ENCODE peak calls at places on chromosomes 13 and 19, in five cellular contexts. H is IMR-90, Z is mesenchymal stem cell, J is trophoblast cell, T is H1. X is an unnamed sample.

GRCh38 chr13:36801035-36801434 is 18.0 kb upstream of the RFXAP start:
- DNase-seq in T (no peak), H (no peak), Z (no peak), J (no peak), X (no peak)

GRCh38 chr13:104015646-104016396 is 949.6 kb upstream of the SLC10A2 start:
- DNase-seq in H (peak), J (no peak), Z (peak), T (no peak), X (no peak)

GRCh38 chr19:447816-448546 is 12.9 kb downstream of the SHC2 start:
- DNase-seq in Z (peak), J (no peak), H (no peak), T (no peak), X (no peak)

GRCh38 chr13:97892717-97893116 is 60.8 kb upstream of the IPO5 start:
- DNase-seq in Z (peak), T (no peak), J (peak), H (peak), X (no peak)

GRCh38 chr19:55075366-55075998 is at the start of gene EPS8L1:
- DNase-seq in J (peak), Z (no peak), H (no peak), T (no peak), X (no peak)

GRCh38 chr19:28960986-28961705 is 251.8 kb downstream of the UQCRFS1 start:
- DNase-seq in Z (no peak), H (peak), J (peak), T (no peak), X (no peak)

GRCh38 chr13:46489586-46490023 is 63.4 kb upstream of the LRCH1 start:
- DNase-seq in T (no peak), H (peak), Z (no peak), J (no peak), X (no peak)

GRCh38 chr13:113669871-113670341 is 2.9 kb downstream of the GRK1 start:
- DNase-seq in H (no peak), J (no peak), T (no peak), Z (no peak), X (no peak)

GRCh38 chr13:66402071-66402470 is 828.1 kb downstream of the PCDH9 start:
- DNase-seq in Z (no peak), J (no peak), H (no peak), T (no peak), X (no peak)

GRCh38 chr19:19630062-19630414 is 2.0 kb upstream of the LPAR2 start:
- DNase-seq in J (no peak), T (no peak), Z (no peak), H (no peak), X (no peak)

GRCh38 chr13:110493161-110493593 is 68.3 kb downstream of the RAB20 start:
- DNase-seq in Z (no peak), J (no peak), T (no peak), H (no peak), X (no peak)

GRCh38 chr19:30512748-30513389 is 140.7 kb downstream of the ZNF536 start:
- DNase-seq in T (no peak), J (no peak), H (no peak), Z (no peak), X (no peak)

GRCh38 chr13:112074139-112074710 is 7.3 kb downstream of the SOX1 start:
- DNase-seq in Z (no peak), H (no peak), T (no peak), J (no peak), X (no peak)

GRCh38 chr13:38264363-38265134 is 85.1 kb upstream of the UFM1 start:
- DNase-seq in T (no peak), Z (no peak), J (no peak), H (no peak), X (no peak)

GRCh38 chr13:80276371-80277289 is 64.3 kb downstream of the SPRY2 start:
- DNase-seq in J (peak), Z (no peak), T (peak), H (peak), X (peak)

GRCh38 chr13:44040754-44041100 is 161.0 kb downstream of the LACC1 start:
- DNase-seq in Z (peak), T (no peak), H (peak), J (no peak), X (no peak)

GRCh38 chr19:35120898-35121297 is 5.3 kb downstream of the FXYD3 start:
- DNase-seq in J (no peak), T (no peak), Z (no peak), H (no peak), X (no peak)

GRCh38 chr13:34719060-34719875 is 222.8 kb upstream of the NBEA start:
- DNase-seq in T (no peak), J (no peak), H (no peak), Z (no peak), X (peak)

GRCh38 chr19:15287496-15287895 is 44.8 kb downstream of the BRD4 start:
- DNase-seq in J (no peak), T (no peak), Z (no peak), H (no peak), X (no peak)

GRCh38 chr19:17751103-17751911 is at the start of gene FCHO1:
- DNase-seq in J (no peak), T (no peak), Z (no peak), H (no peak), X (no peak)

GRCh38 chr19:34468400-34468799 is 13.2 kb upstream of the WTIP start:
- DNase-seq in T (no peak), H (no peak), Z (no peak), J (no peak), X (no peak)

GRCh38 chr13:41054212-41054877 is 7.0 kb upstream of the WBP4 start:
- DNase-seq in H (peak), T (no peak), Z (peak), J (peak), X (no peak)

GRCh38 chr13:52933547-52934167 is 85.2 kb upstream of the PCDH8 start:
- DNase-seq in J (no peak), Z (no peak), H (no peak), T (no peak), X (no peak)

GRCh38 chr13:42997381-42997780 is 5.3 kb upstream of the EPSTI1 start:
- DNase-seq in Z (peak), T (no peak), J (no peak), H (peak), X (no peak)

GRCh38 chr19:34838248-34838647 is 65.2 kb upstream of the ZNF599 start:
- DNase-seq in T (no peak), H (no peak), J (no peak), Z (no peak), X (no peak)

GRCh38 chr19:54178581-54179261 is 5.8 kb upstream of the TMC4 start:
- DNase-seq in Z (no peak), J (peak), T (no peak), H (no peak), X (no peak)

GRCh38 chr19:35518313-35518712 is 4.9 kb upstream of the DMKN start:
- DNase-seq in H (peak), J (peak), Z (peak), T (no peak), X (no peak)

GRCh38 chr13:42054798-42055499 is 6.5 kb downstream of the DGKH start:
- DNase-seq in H (no peak), T (no peak), Z (no peak), J (no peak), X (no peak)

GRCh38 chr19:13016245-13016627 is 21.0 kb downstream of the NFIX start:
- DNase-seq in Z (no peak), T (no peak), J (no peak), H (no peak), X (no peak)

GRCh38 chr13:26929971-26930730 is 169.6 kb upstream of the GPR12 start:
- DNase-seq in Z (peak), T (peak), H (peak), J (peak), X (peak)

GRCh38 chr13:63909726-63910125 is 2494.1 kb upstream of the PCDH20 start:
- DNase-seq in T (no peak), J (no peak), Z (no peak), H (no peak), X (no peak)

GRCh38 chr13:113405481-113406300 is 41.8 kb upstream of the GRTP1 start:
- DNase-seq in Z (no peak), J (no peak), T (no peak), H (no peak), X (no peak)

GRCh38 chr19:7762719-7763293 is at the start of gene CLEC4M:
- DNase-seq in T (no peak), H (no peak), J (no peak), Z (no peak), X (no peak)

GRCh38 chr19:56167064-56167578 is 8.7 kb upstream of the GALP start:
- DNase-seq in J (peak), T (no peak), H (no peak), Z (peak), X (peak)

GRCh38 chr13:23289917-23290357 is 109.2 kb downstream of the SGCG start:
- DNase-seq in T (no peak), J (no peak), Z (no peak), H (peak), X (no peak)

GRCh38 chr13:52454459-52454824 is 836 bp upstream of the CKAP2 start:
- DNase-seq in T (no peak), J (peak), H (peak), Z (peak), X (no peak)

GRCh38 chr13:21117104-21117809 is 55.9 kb upstream of the LATS2 start:
- DNase-seq in J (no peak), Z (no peak), T (no peak), H (no peak), X (no peak)

GRCh38 chr19:50459067-50459456 is 17.2 kb upstream of the EMC10 start:
- DNase-seq in J (no peak), H (no peak), Z (no peak), T (no peak), X (no peak)

GRCh38 chr19:1882786-1883692 is 2.3 kb downstream of the ABHD17A start:
- DNase-seq in Z (no peak), H (no peak), J (no peak), T (no peak), X (no peak)

GRCh38 chr19:1884291-1884718 is 991 bp downstream of the ABHD17A start:
- DNase-seq in J (no peak), T (no peak), Z (no peak), H (no peak), X (no peak)

GRCh38 chr19:1884719-1885334 is 469 bp downstream of the ABHD17A start:
- DNase-seq in J (no peak), T (no peak), Z (peak), H (no peak), X (no peak)

GRCh38 chr19:1882089-1882785 is 3.1 kb downstream of the ABHD17A start:
- DNase-seq in Z (no peak), J (no peak), H (no peak), T (no peak), X (no peak)

DNA sequence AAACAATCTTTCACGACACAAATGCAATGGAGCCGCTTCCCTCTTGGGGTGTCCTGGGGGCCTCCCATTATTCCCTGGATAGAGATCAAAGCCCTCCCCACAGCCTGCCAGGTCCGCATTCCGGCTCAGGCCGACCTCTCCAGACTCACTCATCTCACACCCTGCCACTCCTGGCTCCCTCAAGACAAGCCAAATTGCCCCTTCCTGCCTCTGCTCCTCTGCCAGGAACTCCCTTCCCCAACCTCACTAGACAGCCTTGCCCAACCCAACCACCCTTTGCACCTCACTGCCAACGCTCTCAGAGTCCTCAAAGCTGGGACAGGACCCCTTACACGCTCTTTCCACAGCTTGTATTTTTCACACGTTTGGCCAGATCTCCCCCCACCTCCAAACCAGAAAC is 1.5 kb downstream of the ABHD17A start:
- DNase-seq in J (no peak), T (no peak), H (no peak), Z (no peak), X (no peak)
- H4K91ac ChIP-seq in J (no peak), T (no peak), H (no peak), Z (no peak), X (no peak)

GRCh38 chr19:39825531-39826076 is 8.4 kb downstream of the DYRK1B start:
- DNase-seq in T (no peak), H (no peak), Z (no peak), J (no peak), X (no peak)

GRCh38 chr19:39825093-39825463 is 8.9 kb downstream of the DYRK1B start:
- DNase-seq in Z (no peak), H (no peak), J (no peak), T (no peak), X (no peak)

GRCh38 chr19:39824143-39825092 is 9.5 kb downstream of the DYRK1B start:
- DNase-seq in H (peak), Z (peak), J (peak), T (peak), X (peak)

GRCh38 chr19:39826311-39826945 is 7.5 kb downstream of the DYRK1B start:
- DNase-seq in J (no peak), Z (no peak), H (no peak), T (no peak), X (no peak)

GRCh38 chr19:39823693-39824092 is 10.3 kb downstream of the DYRK1B start:
- DNase-seq in Z (no peak), T (no peak), H (no peak), J (no peak), X (no peak)
- H3K27ac ChIP-seq in Z (no peak), T (no peak), H (no peak), J (no peak), X (no peak)

GRCh38 chr13:100399455-100399854 is 189.1 kb downstream of the GGACT start:
- DNase-seq in J (no peak), H (no peak), Z (no peak), T (no peak), X (no peak)

GRCh38 chr13:100396771-100397170 is 191.8 kb downstream of the GGACT start:
- DNase-seq in T (no peak), H (no peak), J (no peak), Z (no peak), X (no peak)

GRCh38 chr13:100398360-100398759 is 190.2 kb downstream of the GGACT start:
- DNase-seq in H (no peak), J (no peak), T (no peak), Z (no peak), X (no peak)

GRCh38 chr13:100395698-100396373 is 192.8 kb downstream of the GGACT start:
- DNase-seq in H (no peak), T (no peak), J (no peak), Z (no peak), X (no peak)

DNA sequence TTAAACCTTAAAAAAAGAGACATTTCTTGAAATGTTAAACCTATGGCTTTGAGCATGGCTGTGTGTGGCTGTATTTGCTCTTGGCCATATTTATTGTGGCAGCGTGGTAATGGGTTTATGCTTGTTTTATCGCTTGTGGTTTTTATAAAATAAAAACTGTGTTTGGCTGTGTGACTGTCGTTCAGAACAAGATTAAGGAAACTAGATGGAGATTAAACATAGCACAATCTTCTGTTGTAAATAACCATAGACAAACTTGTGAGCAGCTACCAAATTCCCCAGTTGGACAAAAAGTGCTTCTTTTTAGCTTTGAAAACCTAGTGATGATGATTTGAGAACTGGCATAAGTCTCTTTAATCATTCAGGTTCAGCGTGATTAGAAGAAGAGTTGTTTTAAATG is 191.0 kb downstream of the GGACT start:
- DNase-seq in Z (no peak), T (no peak), H (no peak), J (no peak), X (no peak)
- H3K4me3 ChIP-seq in Z (no peak), T (no peak), H (no peak), J (no peak), X (no peak)

DNA sequence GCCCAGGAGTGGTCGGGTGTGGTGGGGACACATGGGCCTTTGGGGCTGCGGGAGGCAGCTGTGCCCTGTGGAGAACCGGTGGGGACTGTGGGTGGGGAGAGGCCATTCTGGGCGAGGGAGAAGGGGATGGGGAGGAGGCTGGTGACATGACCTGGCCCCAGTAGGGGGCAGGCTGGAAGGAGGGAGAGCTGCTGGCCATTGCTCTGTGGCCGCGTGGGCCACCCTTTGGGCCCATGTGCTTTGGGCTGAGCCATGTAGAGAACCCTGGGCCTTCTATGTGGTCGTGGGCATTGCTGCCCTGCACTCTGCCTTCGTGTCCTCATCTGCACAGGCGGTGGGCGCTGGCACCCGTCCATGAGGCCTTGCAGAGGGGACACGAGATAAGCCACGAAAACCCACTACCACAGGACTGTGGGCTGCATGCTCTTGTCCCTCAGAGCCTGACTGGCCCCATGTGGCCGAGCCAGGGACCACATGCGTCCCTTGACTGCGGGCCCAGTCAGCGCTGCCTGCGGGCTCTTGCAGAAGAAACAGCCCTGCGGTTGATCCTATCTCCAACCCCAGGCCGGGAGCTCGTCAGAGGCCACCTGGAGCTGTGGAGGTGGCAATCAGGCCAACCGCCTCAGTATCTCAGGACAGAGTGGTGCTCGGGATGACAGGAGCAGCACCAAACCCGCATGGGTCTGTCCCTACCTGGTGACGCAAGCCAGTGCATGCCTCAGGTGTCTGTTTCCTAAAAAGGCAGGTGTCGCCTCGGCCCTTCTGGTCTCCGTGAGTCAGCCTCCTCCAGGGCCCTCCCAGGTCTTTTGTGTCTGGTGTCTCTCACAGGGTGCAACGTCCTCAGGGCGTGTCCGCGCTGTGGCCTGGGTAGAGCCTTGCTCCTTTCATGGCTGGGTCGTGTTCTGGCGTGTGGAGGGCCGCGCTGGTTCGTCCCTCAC is 14.3 kb downstream of the FZR1 start:
- DNase-seq in H (no peak), J (peak), Z (no peak), T (no peak), X (no peak)
- H4K91ac ChIP-seq in H (no peak), J (peak), Z (no peak), T (peak), X (no peak)

GRCh38 chr13:76707360-76707759 is 178.8 kb downstream of the KCTD12 start:
- DNase-seq in H (peak), Z (peak), J (no peak), T (no peak), X (no peak)

GRCh38 chr13:76708138-76708537 is 178.1 kb downstream of the KCTD12 start:
- DNase-seq in H (no peak), T (no peak), J (no peak), Z (no peak), X (no peak)

DNA sequence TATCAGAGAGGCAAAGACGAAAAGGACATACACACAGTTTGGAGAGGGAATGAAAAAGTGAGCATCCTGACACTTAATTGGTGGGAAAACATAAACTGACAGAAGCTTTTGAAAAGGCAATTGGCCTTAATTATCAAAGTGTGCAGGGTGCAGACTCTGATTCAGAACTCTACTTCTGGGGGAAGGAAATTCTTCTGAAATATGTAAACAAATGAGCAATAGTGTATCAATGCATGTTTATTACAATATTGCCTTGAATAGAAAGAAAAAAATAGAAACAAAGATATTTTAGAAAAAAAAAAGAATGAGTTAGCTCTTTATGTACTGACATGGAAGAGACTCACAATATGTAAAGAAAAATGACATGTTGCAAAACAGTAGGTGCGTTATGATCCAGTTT is 182.6 kb downstream of the KCTD12 start:
- DNase-seq in T (no peak), Z (peak), J (no peak), H (peak), X (no peak)
- H3K27ac ChIP-seq in T (no peak), Z (no peak), J (no peak), H (no peak), X (no peak)